ENCODE peak calls at places on chromosomes 12 and 14, in eight cellular contexts. U, J, V, N, I, P, G and Z are unnamed samples.
A peak's percentile ranks its signal among the peaks of the same experiment; 100 is the strongest.

GRCh38 chr12:39872425-39872824 is 233.5 kb downstream of the SLC2A13 start:
- DNase-seq in U (no peak), J (peak; percentile 65), V (no peak), N (no peak), I (no peak), P (no peak), G (no peak), Z (no peak)

GRCh38 chr12:8678661-8679111 is 16.1 kb upstream of the MFAP5 start:
- DNase-seq in U (no peak), J (peak; percentile 59), V (no peak), N (no peak), I (no peak), P (no peak), G (no peak), Z (no peak)

GRCh38 chr14:68715032-68715924 is 77.6 kb downstream of the ZFP36L1 start:
- DNase-seq in U (no peak), J (no peak), V (no peak), N (no peak), I (no peak), P (no peak), G (no peak), Z (peak; percentile 17)

GRCh38 chr12:26513357-26514043 is 318.1 kb downstream of the SSPN start:
- DNase-seq in U (no peak), J (no peak), V (no peak), N (no peak), I (no peak), P (no peak), G (no peak), Z (no peak)

GRCh38 chr12:112162261-112162790 is 37.0 kb downstream of the TRAFD1 start:
- DNase-seq in U (no peak), J (no peak), V (no peak), N (no peak), I (no peak), P (no peak), G (no peak), Z (no peak)

GRCh38 chr12:55716582-55717396 is 943 bp downstream of the BLOC1S1 start:
- DNase-seq in U (no peak), J (no peak), V (peak; percentile 33), N (no peak), I (peak; percentile 50), P (no peak), G (no peak), Z (no peak)

GRCh38 chr14:75911883-75912282 is 69.9 kb downstream of the TGFB3 start:
- DNase-seq in U (no peak), J (peak; percentile 68), V (peak; percentile 36), N (no peak), I (no peak), P (no peak), G (no peak), Z (no peak)

GRCh38 chr14:23929822-23930294 is 23.7 kb upstream of the DHRS4 start:
- DNase-seq in U (peak; percentile 45), J (peak; percentile 74), V (peak; percentile 84), N (peak; percentile 73), I (peak; percentile 65), P (peak; percentile 85), G (peak; percentile 83), Z (peak; percentile 69)

GRCh38 chr12:118714051-118714460 is 267.3 kb upstream of the SRRM4 start:
- DNase-seq in U (peak; percentile 28), J (no peak), V (peak; percentile 64), N (peak; percentile 13), I (no peak), P (no peak), G (peak; percentile 5), Z (peak; percentile 60)

GRCh38 chr14:100660498-100661339 is 66.0 kb upstream of the DLK1 start:
- DNase-seq in U (no peak), J (no peak), V (no peak), N (no peak), I (no peak), P (no peak), G (no peak), Z (no peak)

GRCh38 chr12:62966990-62967506 is 32.1 kb upstream of the PPM1H start:
- DNase-seq in U (no peak), J (no peak), V (no peak), N (no peak), I (no peak), P (no peak), G (no peak), Z (no peak)

GRCh38 chr14:24297190-24297964 is 2.2 kb downstream of the DHRS1 start:
- DNase-seq in U (no peak), J (peak; percentile 27), V (peak; percentile 75), N (peak; percentile 62), I (no peak), P (no peak), G (no peak), Z (peak; percentile 57)

GRCh38 chr12:22034709-22035506 is 11.1 kb upstream of the CMAS start:
- DNase-seq in U (no peak), J (peak; percentile 58), V (no peak), N (no peak), I (no peak), P (no peak), G (no peak), Z (no peak)

GRCh38 chr12:116542345-116542950 is 16.7 kb upstream of the MAP1LC3B2 start:
- DNase-seq in U (no peak), J (no peak), V (no peak), N (no peak), I (no peak), P (no peak), G (no peak), Z (no peak)

GRCh38 chr14:48398675-48399282 is 723.4 kb upstream of the MDGA2 start:
- DNase-seq in U (no peak), J (peak; percentile 8), V (peak; percentile 10), N (peak; percentile 3), I (no peak), P (no peak), G (no peak), Z (peak; percentile 57)

GRCh38 chr12:31749024-31749704 is 20.3 kb upstream of the AMN1 start:
- DNase-seq in U (peak; percentile 100), J (peak; percentile 98), V (peak; percentile 59), N (peak; percentile 98), I (peak; percentile 64), P (peak; percentile 87), G (peak; percentile 59), Z (peak; percentile 50)

GRCh38 chr14:81400852-81401251 is 728 bp upstream of the STON2 start:
- DNase-seq in U (no peak), J (peak; percentile 99), V (no peak), N (peak; percentile 17), I (no peak), P (peak; percentile 42), G (peak; percentile 19), Z (no peak)

GRCh38 chr14:38248629-38249028 is 7.3 kb downstream of the CLEC14A start:
- DNase-seq in U (no peak), J (no peak), V (peak; percentile 18), N (no peak), I (no peak), P (no peak), G (no peak), Z (no peak)

GRCh38 chr12:93591137-93591868 is 18.8 kb downstream of the SOCS2 start:
- DNase-seq in U (no peak), J (peak; percentile 74), V (peak; percentile 59), N (peak; percentile 80), I (peak; percentile 66), P (peak; percentile 70), G (peak; percentile 86), Z (no peak)
- H3K4me3 ChIP-seq in U (peak overlapping the region; percentile 34), J (peak overlapping the region; percentile 72), V (peak overlapping the region; percentile 56), N (peak overlapping the region; percentile 56), I (peak overlapping the region; percentile 29), P (peak overlapping the region; percentile 45), G (peak overlapping the region; percentile 63), Z (peak overlapping the region; percentile 43)

GRCh38 chr12:104669057-104669770 is 212.5 kb downstream of the CHST11 start:
- DNase-seq in U (no peak), J (no peak), V (peak; percentile 52), N (no peak), I (no peak), P (peak; percentile 80), G (peak; percentile 69), Z (no peak)
- H3K4me3 ChIP-seq in U (no peak overlapping the region), J (no peak overlapping the region), V (no peak overlapping the region), N (no peak overlapping the region), I (no peak overlapping the region), P (no peak overlapping the region), G (no peak overlapping the region), Z (peak overlapping the region; percentile 2)

GRCh38 chr14:36579573-36580140 is 2.8 kb downstream of the NKX2-8 start:
- DNase-seq in U (no peak), J (no peak), V (peak; percentile 67), N (no peak), I (no peak), P (no peak), G (no peak), Z (no peak)
- H3K4me3 ChIP-seq in U (no peak overlapping the region), J (no peak overlapping the region), V (peak overlapping the region; percentile 4), N (no peak overlapping the region), I (no peak overlapping the region), P (no peak overlapping the region), G (no peak overlapping the region), Z (no peak overlapping the region)

GRCh38 chr12:49984476-49984890 is 11.7 kb downstream of the AQP6 start:
- DNase-seq in U (no peak), J (no peak), V (peak; percentile 5), N (no peak), I (no peak), P (no peak), G (no peak), Z (no peak)
- H3K4me3 ChIP-seq in U (no peak overlapping the region), J (no peak overlapping the region), V (no peak overlapping the region), N (no peak overlapping the region), I (no peak overlapping the region), P (no peak overlapping the region), G (no peak overlapping the region), Z (no peak overlapping the region)

GRCh38 chr12:2689879-2690278 is 104.9 kb upstream of the FKBP4 start:
- DNase-seq in U (no peak), J (no peak), V (no peak), N (no peak), I (peak; percentile 20), P (no peak), G (no peak), Z (no peak)
- H3K4me3 ChIP-seq in U (no peak overlapping the region), J (no peak overlapping the region), V (no peak overlapping the region), N (no peak overlapping the region), I (no peak overlapping the region), P (no peak overlapping the region), G (no peak overlapping the region), Z (no peak overlapping the region)

GRCh38 chr12:42587564-42588307 is 1.8 kb downstream of the PRICKLE1 start:
- DNase-seq in U (no peak), J (peak; percentile 47), V (no peak), N (no peak), I (no peak), P (no peak), G (no peak), Z (no peak)
- H3K4me3 ChIP-seq in U (peak overlapping the region; percentile 70), J (peak overlapping the region; percentile 86), V (no peak overlapping the region), N (no peak overlapping the region), I (no peak overlapping the region), P (peak overlapping the region; percentile 65), G (peak overlapping the region; percentile 99), Z (no peak overlapping the region)

GRCh38 chr12:68812553-68813241 is 4.7 kb downstream of the MDM2 start:
- DNase-seq in U (no peak), J (no peak), V (no peak), N (no peak), I (no peak), P (no peak), G (no peak), Z (no peak)
- H3K4me3 ChIP-seq in U (no peak overlapping the region), J (peak overlapping the region; percentile 58), V (no peak overlapping the region), N (peak overlapping the region; percentile 88), I (no peak overlapping the region), P (no peak overlapping the region), G (no peak overlapping the region), Z (no peak overlapping the region)

GRCh38 chr14:61670576-61670975 is 24.7 kb upstream of the HIF1A start:
- DNase-seq in U (no peak), J (no peak), V (no peak), N (no peak), I (no peak), P (no peak), G (no peak), Z (no peak)
- H3K4me3 ChIP-seq in U (no peak overlapping the region), J (no peak overlapping the region), V (no peak overlapping the region), N (no peak overlapping the region), I (no peak overlapping the region), P (no peak overlapping the region), G (no peak overlapping the region), Z (no peak overlapping the region)